ENCODE peak calls at places on chromosomes 3 and 15, in eight cellular contexts. L is stimulated activated CD8-positive, alpha-beta memory T cell treated with anti-CD3 and anti-CD28 coated beads, Interleukin-4, amount 100 ng/mL, for 1 hour; W is GM12864; H is NCI-H524 treated with DMSO at 0.1 percent for 48 hours; Z is pulmonary artery endothelial cell; Y is A549; C is CD4-positive, alpha-beta memory T cell; T is NCI-H1105. N is an unnamed sample.

GRCh38 chr3:52967398-52967797 is 70.0 kb upstream of the STIMATE start:
- DNase-seq in L (no peak), C (no peak), Z (no peak), Y (no peak), W (no peak), H (no peak), T (no peak), N (no peak)

GRCh38 chr15:25092661-25093060 is 137.9 kb downstream of the SNRPN start:
- DNase-seq in T (no peak), W (no peak), C (no peak), Y (no peak), H (no peak), Z (no peak), L (no peak), N (no peak)

GRCh38 chr15:34994925-34995324 is 6.8 kb upstream of the ZNF770 start:
- DNase-seq in L (no peak), C (no peak), Y (no peak), T (no peak), W (no peak), H (no peak), Z (no peak), N (no peak)

GRCh38 chr3:100740207-100740606 is 30.9 kb downstream of the TFG start:
- DNase-seq in L (no peak), W (no peak), T (no peak), C (no peak), H (no peak), Y (no peak), Z (no peak), N (no peak)

GRCh38 chr3:52633786-52634185 is 51.9 kb downstream of the PBRM1 start:
- DNase-seq in Y (no peak), Z (no peak), C (no peak), T (no peak), H (no peak), W (no peak), L (no peak), N (no peak)

GRCh38 chr15:98177950-98178848 is 217.7 kb downstream of the ARRDC4 start:
- DNase-seq in C (peak; percentile 25), H (peak; percentile 24), L (no peak), W (no peak), Z (no peak), Y (peak; percentile 70), T (peak; percentile 26), N (peak; percentile 89)

GRCh38 chr3:175149675-175150074 is 290.5 kb downstream of the NAALADL2 start:
- DNase-seq in Y (no peak), L (no peak), H (peak; percentile 99), W (no peak), Z (no peak), C (no peak), T (peak; percentile 100), N (no peak)

GRCh38 chr3:171704814-171705213 is 105.5 kb downstream of the PLD1 start:
- DNase-seq in L (no peak), C (no peak), Y (no peak), W (no peak), Z (no peak), T (no peak), H (no peak), N (no peak)

GRCh38 chr3:73813291-73813977 is 188.7 kb upstream of the PDZRN3 start:
- DNase-seq in H (no peak), Y (no peak), L (no peak), W (no peak), T (peak; percentile 17), Z (no peak), C (no peak), N (no peak)

GRCh38 chr3:23288715-23289114 is 85.6 kb downstream of the UBE2E2 start:
- DNase-seq in T (no peak), Z (no peak), C (no peak), H (no peak), W (no peak), Y (no peak), L (no peak), N (no peak)

GRCh38 chr3:42116466-42116865 is 25.3 kb downstream of the TRAK1 start:
- DNase-seq in H (no peak), L (no peak), Y (no peak), T (no peak), Z (no peak), C (no peak), W (no peak), N (no peak)

GRCh38 chr3:105866656-105867653 is 1.9 kb downstream of the CBLB start:
- DNase-seq in W (peak; percentile 57), H (no peak), L (no peak), T (no peak), Y (no peak), C (peak; percentile 34), Z (no peak), N (no peak)

GRCh38 chr15:90929709-90930019 is 2.7 kb downstream of the HDDC3 start:
- DNase-seq in Z (no peak), C (no peak), L (no peak), T (no peak), Y (no peak), H (no peak), W (no peak), N (no peak)

GRCh38 chr15:78644979-78645378 is 4.0 kb upstream of the CHRNB4 start:
- DNase-seq in T (no peak), C (no peak), Z (no peak), L (no peak), W (no peak), H (no peak), Y (no peak), N (no peak)

GRCh38 chr3:40185029-40185695 is 124.3 kb upstream of the EIF1B start:
- DNase-seq in Z (no peak), Y (no peak), L (no peak), H (no peak), W (peak; percentile 42), C (no peak), T (no peak), N (no peak)

GRCh38 chr3:125651246-125651645 is 55.9 kb upstream of the OSBPL11 start:
- DNase-seq in C (no peak), Y (peak; percentile 26), H (peak; percentile 46), W (no peak), T (no peak), Z (no peak), L (no peak), N (peak; percentile 76)

GRCh38 chr3:110123929-110124328 is 786.6 kb upstream of the DPPA4 start:
- DNase-seq in T (no peak), H (no peak), W (no peak), Y (no peak), C (no peak), L (no peak), Z (no peak), N (no peak)

GRCh38 chr15:36422631-36423030 is 156.8 kb upstream of the CDIN1 start:
- DNase-seq in L (no peak), W (no peak), Z (no peak), C (no peak), T (no peak), H (no peak), Y (no peak), N (no peak)

GRCh38 chr3:64593350-64593749 is 94.5 kb downstream of the ADAMTS9 start:
- DNase-seq in Y (no peak), C (no peak), Z (no peak), H (no peak), T (no peak), W (no peak), L (no peak), N (no peak)

GRCh38 chr15:31328425-31328998 is 1.9 kb downstream of the KLF13 start:
- DNase-seq in C (peak; percentile 80), Y (peak; percentile 30), T (no peak), W (no peak), Z (no peak), H (no peak), L (peak; percentile 44), N (no peak)

GRCh38 chr3:3998140-3998977 is 199.1 kb downstream of the LRRN1 start:
- DNase-seq in L (no peak), T (no peak), Y (peak; percentile 58), C (peak; percentile 3), W (peak; percentile 27), Z (no peak), H (peak; percentile 18), N (peak; percentile 74)

GRCh38 chr3:161069441-161070251 is 35.5 kb downstream of the B3GALNT1 start:
- DNase-seq in C (no peak), T (no peak), Y (peak; percentile 9), W (peak; percentile 80), Z (peak; percentile 85), H (peak; percentile 10), L (no peak), N (no peak)

GRCh38 chr3:107323723-107324122 is 53.5 kb upstream of the CCDC54 start:
- DNase-seq in T (no peak), W (no peak), Z (no peak), H (no peak), C (no peak), L (no peak), Y (no peak), N (no peak)

GRCh38 chr15:99099661-99100060 is 5.2 kb upstream of the SYNM start:
- DNase-seq in Y (no peak), L (no peak), C (no peak), W (no peak), Z (no peak), T (no peak), H (no peak), N (peak; percentile 17)

N was measured in islet precursor cell.